ENCODE peak calls at places on chromosomes 3 and 15, in nine cellular contexts. L, K, P, I, W, R, Q, A and G are unnamed samples.
A peak's percentile ranks its signal among the peaks of the same experiment; 100 is the strongest.

GRCh38 chr3:184175981-184176376 is 1.3 kb downstream of the AP2M1 start:
- DNase-seq in W (no peak), K (no peak), I (no peak), L (no peak), R (no peak), P (no peak), Q (no peak), A (no peak), G (no peak)

GRCh38 chr3:27718459-27718858 is 3.7 kb downstream of the EOMES start:
- DNase-seq in W (no peak), R (no peak), Q (no peak), K (no peak), A (no peak), P (no peak), L (no peak), I (no peak), G (no peak)

GRCh38 chr3:94114667-94115066 is 51.8 kb downstream of the NSUN3 start:
- DNase-seq in K (no peak), A (no peak), I (no peak), R (no peak), P (no peak), L (no peak), Q (no peak), W (no peak), G (no peak)

GRCh38 chr3:136626448-136626847 is 125.7 kb downstream of the STAG1 start:
- DNase-seq in I (no peak), W (no peak), R (no peak), K (no peak), A (no peak), P (no peak), L (no peak), Q (no peak), G (no peak)

GRCh38 chr3:177776656-177777055 is 579.4 kb upstream of the TBL1XR1 start:
- DNase-seq in K (no peak), L (no peak), P (no peak), I (no peak), Q (no peak), A (no peak), R (no peak), W (no peak), G (no peak)

GRCh38 chr3:71581451-71581980 is 2.0 kb downstream of the FOXP1 start:
- DNase-seq in K (no peak), A (peak; percentile 70), W (peak; percentile 8), P (peak; percentile 52), Q (no peak), R (peak; percentile 80), I (peak; percentile 40), L (no peak), G (peak; percentile 93)

GRCh38 chr15:85771781-85772445 is 22.8 kb downstream of the KLHL25 start:
- DNase-seq in A (peak; percentile 88), P (peak; percentile 62), L (no peak), R (peak; percentile 92), I (peak; percentile 26), K (no peak), Q (no peak), W (no peak), G (no peak)

GRCh38 chr3:197117107-197117506 is 87.5 kb upstream of the MELTF start:
- DNase-seq in Q (no peak), L (no peak), I (no peak), W (no peak), A (no peak), P (no peak), K (no peak), R (no peak), G (no peak)

GRCh38 chr3:180002006-180002405 is 34.7 kb downstream of the PEX5L start:
- DNase-seq in L (no peak), W (no peak), P (no peak), R (no peak), K (no peak), I (no peak), Q (no peak), A (no peak), G (no peak)

GRCh38 chr15:36938131-36938530 is 162.2 kb downstream of the MEIS2 start:
- DNase-seq in K (no peak), R (no peak), Q (no peak), L (no peak), A (no peak), P (no peak), I (no peak), W (no peak), G (no peak)

GRCh38 chr3:194446754-194447153 is 40.0 kb downstream of the ATP13A3 start:
- DNase-seq in P (no peak), K (no peak), L (no peak), A (no peak), W (no peak), R (no peak), I (no peak), Q (no peak), G (no peak)

GRCh38 chr3:114092151-114093000 is 35.8 kb downstream of the QTRT2 start:
- DNase-seq in W (no peak), I (no peak), Q (no peak), P (peak; percentile 81), A (no peak), L (peak; percentile 28), K (no peak), R (no peak), G (no peak)

GRCh38 chr3:63724987-63725386 is 72.5 kb downstream of the SNTN start:
- DNase-seq in R (no peak), L (no peak), I (no peak), Q (no peak), K (no peak), A (no peak), P (no peak), W (no peak), G (no peak)

GRCh38 chr15:62934236-62934971 is 108.1 kb upstream of the TPM1 start:
- DNase-seq in R (no peak), W (no peak), L (no peak), P (no peak), A (no peak), Q (no peak), K (no peak), I (no peak), G (no peak)
- TF ChIP-seq POLR2AphosphoS5 in R (no peak), W (no peak), L (no peak), P (no peak), A (no peak), Q (no peak), K (no peak), I (no peak), G (no peak)

DNA sequence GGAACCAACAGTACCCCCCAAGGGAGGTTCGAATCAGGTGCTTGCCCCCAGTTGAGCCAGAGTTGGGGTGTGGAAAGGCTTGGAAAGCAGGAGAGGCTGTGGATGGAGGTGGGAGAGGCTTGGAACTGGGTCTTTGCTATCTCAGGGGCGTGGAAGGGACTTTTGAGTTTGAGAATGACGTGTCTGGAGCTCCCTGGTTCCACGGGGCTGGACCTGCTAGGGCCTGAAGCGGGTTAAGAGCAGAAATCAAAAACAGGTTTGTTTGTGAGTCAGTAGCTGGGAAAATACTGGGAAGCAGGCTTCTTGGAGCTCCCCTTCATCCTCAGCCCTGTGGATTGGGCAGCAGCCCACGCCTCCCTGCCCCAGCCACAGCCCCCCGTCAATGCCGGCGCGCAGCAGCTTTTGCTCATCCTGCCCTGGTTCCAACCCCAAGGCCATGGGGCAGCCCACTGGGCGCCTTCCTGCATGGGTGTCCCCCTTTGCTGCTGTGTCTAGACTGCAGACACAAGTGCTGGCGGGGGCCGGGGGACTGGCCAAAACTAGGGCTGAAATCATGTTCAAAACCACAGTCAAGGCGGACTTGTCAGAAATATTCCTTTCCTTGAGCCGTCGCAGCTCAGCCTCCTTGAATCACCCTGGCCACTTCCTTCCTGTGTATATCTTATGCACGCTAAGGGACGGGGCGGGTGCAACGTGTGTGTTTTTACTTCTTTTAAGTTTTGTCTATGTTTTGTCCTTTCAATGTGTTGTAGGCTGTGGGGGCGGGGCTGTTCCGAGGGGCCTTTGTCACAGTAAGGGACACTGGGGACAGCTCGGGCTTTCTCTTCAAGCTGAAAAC is 108.0 kb downstream of the KLF13 start:
- DNase-seq in K (peak; percentile 63), A (peak; percentile 74), R (peak; percentile 86), W (no peak), Q (no peak), I (peak; percentile 75), P (peak; percentile 64), L (peak; percentile 58), G (peak; percentile 92)
- TF ChIP-seq POLR2AphosphoS5 in K (no peak), A (peak; percentile 4), R (no peak), W (no peak), Q (no peak), I (peak; percentile 8), P (peak; percentile 65), L (peak; percentile 87), G (peak; percentile 75)

DNA sequence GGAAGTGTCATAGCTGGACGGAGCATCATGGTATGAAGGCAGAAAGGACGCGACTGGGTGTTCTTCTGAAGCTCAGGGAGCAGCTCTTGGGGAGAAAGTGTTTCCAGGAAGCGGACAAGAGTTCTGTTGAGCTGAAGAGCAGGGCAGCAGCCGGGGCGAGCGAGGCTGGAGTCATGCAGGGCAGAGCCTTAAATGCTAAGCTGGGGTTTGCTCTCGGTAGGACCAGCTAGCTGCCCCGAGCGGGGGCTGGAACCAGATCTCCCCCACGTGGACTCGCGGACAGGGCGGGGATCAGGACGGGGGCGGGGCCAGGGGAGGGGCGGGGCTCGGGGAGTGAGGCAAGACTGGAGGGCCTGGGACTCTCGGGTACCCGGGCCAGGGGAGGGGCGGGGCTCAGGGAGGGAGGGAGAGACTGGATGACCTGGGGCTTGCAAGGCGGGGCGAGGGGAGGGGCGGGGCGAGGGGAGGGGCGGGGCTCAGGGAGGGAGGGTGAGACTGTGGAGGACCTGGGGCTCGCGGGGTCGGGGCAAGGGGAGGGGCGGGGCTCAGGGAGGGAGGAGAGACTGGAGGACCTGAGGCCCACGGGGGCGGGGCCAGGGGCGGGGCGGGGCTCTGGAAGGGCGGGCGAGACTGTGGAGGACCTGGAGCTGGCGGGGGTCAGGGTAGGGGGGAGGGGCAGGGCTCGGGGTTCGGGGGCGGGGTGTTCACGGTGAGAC is 461 bp upstream of the FAH start:
- DNase-seq in W (peak; percentile 96), Q (peak; percentile 88), K (peak; percentile 92), R (peak; percentile 97), I (peak; percentile 98), A (peak; percentile 99), L (peak; percentile 87), P (peak; percentile 86), G (peak; percentile 97)
- TF ChIP-seq POLR2AphosphoS5 in W (no peak), Q (peak; percentile 27), K (no peak), R (no peak), I (peak; percentile 25), A (no peak), L (peak; percentile 11), P (no peak), G (peak; percentile 44)

DNA sequence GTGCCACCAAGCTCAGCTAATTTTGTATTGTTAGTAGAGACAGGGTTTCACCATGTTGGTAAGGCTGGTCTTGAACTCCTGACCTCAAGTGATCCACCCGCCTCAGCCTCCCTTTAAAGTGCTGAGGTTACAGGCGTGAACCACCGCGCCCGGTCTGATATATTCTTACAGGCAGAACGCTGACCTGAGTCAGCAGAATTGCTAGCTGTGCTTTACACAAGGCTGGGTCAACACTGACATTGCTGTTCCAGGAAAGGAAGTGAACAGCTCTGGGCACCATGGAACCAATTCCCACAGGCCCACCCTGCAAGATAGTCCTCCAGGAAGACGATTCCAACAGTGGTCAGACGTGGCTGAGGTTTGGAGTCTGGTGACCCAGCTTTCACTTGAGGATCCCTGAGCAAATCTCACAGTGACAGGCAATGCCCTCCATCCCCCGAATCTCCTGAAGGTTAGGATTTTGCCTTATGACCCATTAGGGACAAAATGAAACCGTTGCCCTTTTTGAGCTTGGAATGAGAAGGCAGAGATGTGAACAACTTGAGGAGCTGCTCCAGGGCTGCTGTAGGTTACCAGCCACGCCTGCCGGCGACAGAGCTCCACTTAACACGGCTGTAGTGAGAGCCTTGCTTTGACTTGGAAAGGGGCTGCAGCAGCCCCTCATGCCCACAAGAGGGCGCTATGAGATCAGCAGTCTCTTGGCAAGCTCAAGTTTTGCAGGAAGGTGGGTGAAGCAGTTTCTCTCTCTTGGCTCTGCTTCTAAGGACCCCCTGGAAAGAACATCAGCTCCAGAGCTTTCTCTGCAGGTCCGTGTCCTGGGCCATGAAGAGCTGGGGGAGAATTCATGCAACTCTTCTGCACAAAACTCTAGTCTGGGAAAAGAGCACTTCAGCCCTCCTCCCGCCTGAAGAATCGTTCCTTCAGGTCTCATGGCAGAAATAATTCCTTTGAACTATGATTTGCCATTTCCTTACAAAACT is 74.1 kb downstream of the SENP2 start:
- DNase-seq in R (no peak), A (peak; percentile 82), W (peak; percentile 80), Q (peak; percentile 60), P (peak; percentile 84), I (peak; percentile 82), K (peak; percentile 53), L (peak; percentile 50), G (peak; percentile 85)
- TF ChIP-seq POLR2AphosphoS5 in R (no peak), A (no peak), W (no peak), Q (peak; percentile 11), P (no peak), I (no peak), K (no peak), L (no peak), G (no peak)